ENCODE peak calls at places on chromosomes 5 and 9, in six cellular contexts. L is fibroblast of the aortic adventitia; O is mesothelial cell of epicardium; N is CD8-positive, alpha-beta T cell; Q is endothelial cell; P is DND-41. Y is an unnamed sample.

GRCh38 chr5:175766963-175767362 is 104.4 kb upstream of the CPLX2 start:
- DNase-seq in L (no peak), O (no peak), N (no peak), Q (no peak), P (no peak), Y (no peak)

GRCh38 chr5:94524841-94525697 is 93.3 kb downstream of the KIAA0825 start:
- DNase-seq in L (peak; percentile 54), O (no peak), N (no peak), Q (no peak), P (peak; percentile 34), Y (no peak)

GRCh38 chr9:82144803-82145202 is 156.2 kb downstream of the SPATA31D1 start:
- DNase-seq in L (no peak), O (no peak), N (no peak), Q (no peak), P (no peak), Y (no peak)

GRCh38 chr9:15373201-15373530 is 49.5 kb upstream of the SNAPC3 start:
- DNase-seq in L (peak; percentile 41), O (no peak), N (no peak), Q (no peak), P (no peak), Y (no peak)

GRCh38 chr5:118551031-118551430 is 437.3 kb downstream of the DTWD2 start:
- DNase-seq in L (no peak), O (no peak), N (no peak), Q (no peak), P (no peak), Y (no peak)

GRCh38 chr9:83013261-83013610 is 49.7 kb downstream of the RASEF start:
- DNase-seq in L (no peak), O (no peak), N (no peak), Q (no peak), P (no peak), Y (no peak)

GRCh38 chr5:158382473-158382872 is 523.5 kb upstream of the CLINT1 start:
- DNase-seq in L (peak; percentile 98), O (no peak), N (no peak), Q (no peak), P (peak; percentile 63), Y (peak; percentile 46)

GRCh38 chr5:176676361-176676824 is 29.1 kb downstream of the TSPAN17 start:
- DNase-seq in L (peak; percentile 30), O (no peak), N (no peak), Q (no peak), P (no peak), Y (no peak)

GRCh38 chr5:154516475-154516874 is 38.4 kb upstream of the HAND1 start:
- DNase-seq in L (no peak), O (no peak), N (no peak), Q (no peak), P (no peak), Y (no peak)

GRCh38 chr5:23257656-23258055 is 249.8 kb upstream of the PRDM9 start:
- DNase-seq in L (no peak), O (no peak), N (no peak), Q (no peak), P (no peak), Y (no peak)

GRCh38 chr5:173792781-173793547 is 95.2 kb upstream of the CPEB4 start:
- DNase-seq in L (no peak), O (no peak), N (no peak), Q (no peak), P (no peak), Y (no peak)

GRCh38 chr9:104740596-104740995 is 6.9 kb upstream of the NIPSNAP3A start:
- DNase-seq in L (peak; percentile 70), O (no peak), N (no peak), Q (no peak), P (no peak), Y (no peak)

GRCh38 chr9:137462396-137463193 is 3.5 kb upstream of the NSMF start:
- DNase-seq in L (no peak), O (no peak), N (no peak), Q (no peak), P (no peak), Y (no peak)

GRCh38 chr5:61467766-61468482 is 135.9 kb downstream of the ZSWIM6 start:
- DNase-seq in L (peak; percentile 46), O (no peak), N (no peak), Q (no peak), P (no peak), Y (no peak)

GRCh38 chr5:98904786-98905185 is 24.0 kb downstream of the CHD1 start:
- DNase-seq in L (peak; percentile 10), O (no peak), N (no peak), Q (no peak), P (no peak), Y (no peak)

GRCh38 chr5:138972230-138972629 is 97.1 kb upstream of the LRRTM2 start:
- DNase-seq in L (peak; percentile 58), O (no peak), N (no peak), Q (no peak), P (no peak), Y (no peak)

GRCh38 chr5:64958757-64959391 is 190.1 kb downstream of the CWC27 start:
- DNase-seq in L (peak; percentile 75), O (no peak), N (no peak), Q (no peak), P (no peak), Y (no peak)

GRCh38 chr9:129720181-129720864 is 32.5 kb downstream of the PTGES start:
- DNase-seq in L (no peak), O (no peak), N (no peak), Q (peak; percentile 64), P (no peak), Y (no peak)

GRCh38 chr5:145906401-145906800 is 30.0 kb upstream of the SH3RF2 start:
- DNase-seq in L (peak; percentile 77), O (no peak), N (no peak), Q (no peak), P (no peak), Y (no peak)
- TF ChIP-seq CTCF in L (no peak), O (no peak), N (no peak), Q (no peak), P (no peak), Y (no peak)

GRCh38 chr5:35785601-35786085 is 71.0 kb upstream of the IL7R start:
- DNase-seq in L (no peak), O (no peak), N (peak; percentile 61), Q (no peak), P (peak; percentile 66), Y (no peak)
- TF ChIP-seq CTCF in L (no peak), O (no peak), N (no peak), Q (no peak), P (no peak), Y (no peak)

DNA sequence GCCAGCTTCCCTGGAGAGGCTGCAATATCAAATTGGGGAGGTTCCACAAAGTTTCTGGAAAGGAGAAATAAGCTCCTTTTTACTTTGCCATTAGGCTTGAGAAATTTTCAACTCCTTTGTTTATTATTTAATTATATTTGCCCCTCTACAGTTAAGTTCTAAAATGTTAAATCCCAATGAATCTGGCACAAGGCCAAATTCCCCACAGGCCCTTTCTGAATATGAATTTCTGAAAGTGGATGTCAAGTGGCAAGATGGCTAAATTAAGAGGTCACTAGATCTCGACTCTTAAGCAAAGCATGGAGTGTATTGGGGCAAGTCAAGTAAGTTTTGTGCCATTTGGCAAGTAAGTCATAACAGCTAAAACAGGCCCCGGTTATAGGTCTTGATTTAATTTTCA is 117.0 kb downstream of the MARCHF3 start:
- DNase-seq in L (no peak), O (no peak), N (no peak), Q (no peak), P (no peak), Y (no peak)
- TF ChIP-seq CTCF in L (no peak), O (no peak), N (no peak), Q (no peak), P (no peak), Y (no peak)

DNA sequence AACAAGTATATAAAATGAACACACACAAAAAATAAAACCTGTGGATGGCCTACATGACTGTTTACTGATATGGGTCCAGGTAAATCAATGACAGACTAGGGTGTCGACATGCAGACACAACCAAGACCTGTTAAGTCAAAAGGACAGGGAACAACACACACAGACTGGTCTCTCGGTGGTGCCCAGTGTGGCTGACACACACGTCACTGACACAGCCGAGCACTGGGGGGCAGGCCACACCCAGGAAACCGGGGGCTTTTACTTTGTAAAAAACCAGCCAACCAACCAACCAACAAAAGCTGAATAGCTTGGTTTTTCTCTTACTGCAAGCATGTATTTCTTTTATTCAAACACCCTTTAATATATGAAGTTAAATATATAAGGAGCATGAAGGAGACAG is 5.0 kb downstream of the FAM163B start:
- DNase-seq in L (no peak), O (no peak), N (peak; percentile 75), Q (no peak), P (peak; percentile 40), Y (no peak)
- TF ChIP-seq CTCF in L (no peak), O (no peak), N (peak; percentile 52), Q (no peak), P (peak; percentile 56), Y (no peak)

GRCh38 chr9:102642651-102643050 is 352.5 kb upstream of the CYLC2 start:
- DNase-seq in L (no peak), O (no peak), N (no peak), Q (no peak), P (no peak), Y (no peak)
- TF ChIP-seq CTCF in L (no peak), O (no peak), N (no peak), Q (no peak), P (no peak), Y (no peak)

DNA sequence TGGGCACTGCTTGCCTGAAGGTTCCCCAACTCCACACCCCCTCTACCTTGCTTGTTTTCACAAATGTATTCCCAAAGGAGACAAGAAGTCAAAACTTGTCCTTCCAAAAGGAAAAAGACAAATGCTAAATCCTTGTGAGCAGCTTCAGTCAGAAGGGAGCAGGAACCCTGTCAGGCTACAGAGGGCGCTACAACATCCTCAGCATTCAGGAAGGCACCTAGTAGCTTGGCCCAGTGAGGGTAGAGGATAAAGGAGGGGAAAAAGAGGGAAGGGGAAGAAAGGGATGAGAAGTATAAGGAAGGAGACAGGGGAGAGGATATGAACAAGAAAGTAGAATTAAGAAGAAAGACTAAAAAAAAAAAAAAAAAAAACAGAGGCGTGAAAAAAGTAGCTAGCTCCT is 97.5 kb downstream of the MLLT3 start:
- DNase-seq in L (no peak), O (no peak), N (no peak), Q (no peak), P (no peak), Y (peak; percentile 22)
- TF ChIP-seq CTCF in L (no peak), O (no peak), N (peak; percentile 22), Q (no peak), P (peak; percentile 56), Y (no peak)